ENCODE peak calls at places on chromosome 22, in seven cellular contexts. One of them, this sample, is unnamed.
A peak's percentile ranks its signal among the peaks of the same experiment; 100 is the strongest.

GRCh38 chr22:42275176-42275575 is 4.7 kb upstream of the TCF20 start:
- DNase-seq in AG10803: no peak
- DNase-seq in CD14-positive monocyte: no peak
- DNase-seq in mammary epithelial cell: no peak
- DNase-seq in right lobe of liver: no peak
- DNase-seq in glutamatergic neuron: no peak
- DNase-seq in HFF-Myc: no peak
- DNase-seq in this sample: no peak

GRCh38 chr22:49934144-49934890 is 15.9 kb downstream of the CRELD2 start:
- DNase-seq in AG10803: peak; percentile 50
- DNase-seq in CD14-positive monocyte: peak; percentile 95
- DNase-seq in mammary epithelial cell: no peak
- DNase-seq in right lobe of liver: peak; percentile 76
- DNase-seq in glutamatergic neuron: no peak
- DNase-seq in HFF-Myc: no peak
- DNase-seq in this sample: peak; percentile 29

GRCh38 chr22:41687901-41688364 is 734 bp downstream of the SNU13 start:
- DNase-seq in AG10803: peak; percentile 25
- DNase-seq in CD14-positive monocyte: no peak
- DNase-seq in mammary epithelial cell: peak; percentile 35
- DNase-seq in right lobe of liver: no peak
- DNase-seq in glutamatergic neuron: no peak
- DNase-seq in HFF-Myc: no peak
- DNase-seq in this sample: peak; percentile 32

GRCh38 chr22:49528420-49528720 is 299.3 kb downstream of the BRD1 start:
- DNase-seq in AG10803: no peak
- DNase-seq in CD14-positive monocyte: no peak
- DNase-seq in mammary epithelial cell: no peak
- DNase-seq in right lobe of liver: no peak
- DNase-seq in glutamatergic neuron: no peak
- DNase-seq in HFF-Myc: no peak
- DNase-seq in this sample: no peak

GRCh38 chr22:35587447-35587870 is 29.7 kb downstream of the MB start:
- DNase-seq in AG10803: no peak
- DNase-seq in CD14-positive monocyte: no peak
- DNase-seq in mammary epithelial cell: no peak
- DNase-seq in right lobe of liver: peak; percentile 77
- DNase-seq in glutamatergic neuron: no peak
- DNase-seq in HFF-Myc: no peak
- DNase-seq in this sample: no peak

GRCh38 chr22:38346506-38346905 is 29.3 kb upstream of the CSNK1E start:
- DNase-seq in AG10803: no peak
- DNase-seq in CD14-positive monocyte: no peak
- DNase-seq in mammary epithelial cell: no peak
- DNase-seq in right lobe of liver: peak; percentile 39
- DNase-seq in glutamatergic neuron: no peak
- DNase-seq in HFF-Myc: no peak
- DNase-seq in this sample: no peak

GRCh38 chr22:23261900-23262450 is 81.7 kb downstream of the BCR start:
- DNase-seq in AG10803: no peak
- DNase-seq in CD14-positive monocyte: no peak
- DNase-seq in mammary epithelial cell: no peak
- DNase-seq in right lobe of liver: no peak
- DNase-seq in glutamatergic neuron: no peak
- DNase-seq in HFF-Myc: no peak
- DNase-seq in this sample: no peak

GRCh38 chr22:46079093-46079860 is 71.0 kb upstream of the PPARA start:
- DNase-seq in AG10803: no peak
- DNase-seq in CD14-positive monocyte: no peak
- DNase-seq in mammary epithelial cell: peak; percentile 46
- DNase-seq in right lobe of liver: peak; percentile 46
- DNase-seq in glutamatergic neuron: peak; percentile 11
- DNase-seq in HFF-Myc: no peak
- DNase-seq in this sample: no peak

GRCh38 chr22:42780070-42780540 is 59.4 kb upstream of the A4GALT start:
- DNase-seq in AG10803: peak; percentile 97
- DNase-seq in CD14-positive monocyte: no peak
- DNase-seq in mammary epithelial cell: peak; percentile 72
- DNase-seq in right lobe of liver: peak; percentile 64
- DNase-seq in glutamatergic neuron: no peak
- DNase-seq in HFF-Myc: peak; percentile 92
- DNase-seq in this sample: peak; percentile 95

GRCh38 chr22:46674367-46674781 is 54.2 kb downstream of the GRAMD4 start:
- DNase-seq in AG10803: no peak
- DNase-seq in CD14-positive monocyte: peak; percentile 95
- DNase-seq in mammary epithelial cell: no peak
- DNase-seq in right lobe of liver: no peak
- DNase-seq in glutamatergic neuron: no peak
- DNase-seq in HFF-Myc: no peak
- DNase-seq in this sample: no peak

DNA sequence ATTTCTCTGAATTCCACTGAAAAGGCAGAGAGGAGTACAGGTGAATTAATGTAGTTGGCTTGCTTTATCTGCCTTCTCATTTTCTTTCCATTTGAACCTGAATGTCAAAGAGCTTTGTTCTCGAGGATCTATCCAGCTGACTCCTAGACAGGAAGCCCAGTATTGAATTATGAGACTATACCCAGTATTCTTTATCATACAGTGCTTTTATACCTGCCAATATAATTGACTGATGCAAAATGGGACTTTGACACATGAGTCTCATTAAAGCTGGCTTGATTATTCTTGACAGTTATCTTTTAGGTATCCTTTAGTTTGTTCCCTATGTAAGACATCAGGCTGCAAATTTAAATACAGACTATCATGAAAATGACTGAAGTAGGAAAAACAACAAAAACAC is 117.3 kb downstream of the ENTHD1 start:
- DNase-seq in AG10803: no peak
- DNase-seq in CD14-positive monocyte: no peak
- DNase-seq in mammary epithelial cell: no peak
- DNase-seq in right lobe of liver: no peak
- DNase-seq in glutamatergic neuron: no peak
- DNase-seq in HFF-Myc: no peak
- DNase-seq in this sample: no peak
- TF ChIP-seq CTCF in AG10803: no peak
- TF ChIP-seq CTCF in CD14-positive monocyte: no peak
- TF ChIP-seq CTCF in mammary epithelial cell: no peak
- TF ChIP-seq CTCF in right lobe of liver: no peak
- TF ChIP-seq CTCF in glutamatergic neuron: no peak
- TF ChIP-seq CTCF in HFF-Myc: no peak
- TF ChIP-seq CTCF in this sample: no peak

DNA sequence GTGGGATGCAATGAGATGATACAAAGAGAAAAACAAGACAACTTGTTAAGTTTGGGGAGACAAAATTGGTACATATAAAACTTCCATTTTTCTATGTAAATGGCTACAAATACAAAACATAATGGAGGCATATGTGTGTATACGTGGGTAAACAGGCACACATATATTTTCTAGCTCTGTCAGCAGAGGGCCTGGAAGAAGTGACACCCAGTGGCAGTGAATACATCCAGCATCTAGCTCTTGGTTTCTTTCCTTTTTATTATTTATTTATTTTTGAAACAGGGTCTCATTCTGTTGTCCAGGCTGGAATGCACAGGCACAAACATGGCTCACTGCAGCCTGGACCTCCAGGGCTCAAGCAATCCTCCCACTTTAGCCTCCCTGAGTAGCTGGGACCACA is 5.0 kb upstream of the RASL10A start:
- DNase-seq in AG10803: no peak
- DNase-seq in CD14-positive monocyte: no peak
- DNase-seq in mammary epithelial cell: no peak
- DNase-seq in right lobe of liver: no peak
- DNase-seq in glutamatergic neuron: no peak
- DNase-seq in HFF-Myc: no peak
- DNase-seq in this sample: no peak
- TF ChIP-seq CTCF in AG10803: peak; percentile 11
- TF ChIP-seq CTCF in CD14-positive monocyte: no peak
- TF ChIP-seq CTCF in mammary epithelial cell: no peak
- TF ChIP-seq CTCF in right lobe of liver: no peak
- TF ChIP-seq CTCF in glutamatergic neuron: no peak
- TF ChIP-seq CTCF in HFF-Myc: no peak
- TF ChIP-seq CTCF in this sample: peak; percentile 14

GRCh38 chr22:32613773-32614172 is 139.2 kb downstream of the FBXO7 start:
- DNase-seq in AG10803: no peak
- DNase-seq in CD14-positive monocyte: no peak
- DNase-seq in mammary epithelial cell: no peak
- DNase-seq in right lobe of liver: no peak
- DNase-seq in glutamatergic neuron: no peak
- DNase-seq in HFF-Myc: no peak
- DNase-seq in this sample: no peak
- TF ChIP-seq CTCF in AG10803: no peak
- TF ChIP-seq CTCF in CD14-positive monocyte: no peak
- TF ChIP-seq CTCF in mammary epithelial cell: no peak
- TF ChIP-seq CTCF in right lobe of liver: no peak
- TF ChIP-seq CTCF in glutamatergic neuron: no peak
- TF ChIP-seq CTCF in HFF-Myc: no peak
- TF ChIP-seq CTCF in this sample: no peak

DNA sequence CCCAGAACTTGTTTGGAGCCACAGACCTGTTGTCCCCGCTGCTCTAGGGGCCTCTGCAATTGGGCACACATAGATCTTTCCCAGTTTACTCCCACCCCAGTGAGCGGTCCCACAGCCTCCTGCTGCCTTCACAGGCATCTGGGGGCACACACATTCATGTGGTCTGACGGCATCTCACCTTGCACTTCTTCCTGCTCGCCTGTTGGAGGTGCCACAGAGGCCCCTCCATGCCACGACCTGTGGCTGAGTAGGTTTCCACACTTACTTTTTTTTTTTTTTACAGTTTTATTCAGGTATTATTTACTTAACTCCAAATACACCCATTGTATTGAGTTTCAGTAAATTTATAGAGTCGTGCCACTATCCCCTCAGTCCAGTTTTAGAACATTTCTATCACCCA is 68.9 kb upstream of the SEPTIN5 start:
- DNase-seq in AG10803: no peak
- DNase-seq in CD14-positive monocyte: no peak
- DNase-seq in mammary epithelial cell: no peak
- DNase-seq in right lobe of liver: no peak
- DNase-seq in glutamatergic neuron: no peak
- DNase-seq in HFF-Myc: no peak
- DNase-seq in this sample: no peak
- TF ChIP-seq CTCF in AG10803: no peak
- TF ChIP-seq CTCF in CD14-positive monocyte: no peak
- TF ChIP-seq CTCF in mammary epithelial cell: no peak
- TF ChIP-seq CTCF in right lobe of liver: no peak
- TF ChIP-seq CTCF in glutamatergic neuron: no peak
- TF ChIP-seq CTCF in HFF-Myc: no peak
- TF ChIP-seq CTCF in this sample: no peak

GRCh38 chr22:28967163-28967562 is 83.8 kb downstream of the ZNRF3 start:
- DNase-seq in AG10803: no peak
- DNase-seq in CD14-positive monocyte: no peak
- DNase-seq in mammary epithelial cell: no peak
- DNase-seq in right lobe of liver: no peak
- DNase-seq in glutamatergic neuron: no peak
- DNase-seq in HFF-Myc: no peak
- DNase-seq in this sample: no peak
- TF ChIP-seq CTCF in AG10803: no peak
- TF ChIP-seq CTCF in CD14-positive monocyte: no peak
- TF ChIP-seq CTCF in mammary epithelial cell: no peak
- TF ChIP-seq CTCF in right lobe of liver: no peak
- TF ChIP-seq CTCF in glutamatergic neuron: no peak
- TF ChIP-seq CTCF in HFF-Myc: no peak
- TF ChIP-seq CTCF in this sample: no peak

GRCh38 chr22:43922123-43922522 is 1.5 kb upstream of the PNPLA3 start:
- DNase-seq in AG10803: no peak
- DNase-seq in CD14-positive monocyte: no peak
- DNase-seq in mammary epithelial cell: no peak
- DNase-seq in right lobe of liver: no peak
- DNase-seq in glutamatergic neuron: no peak
- DNase-seq in HFF-Myc: no peak
- DNase-seq in this sample: no peak
- TF ChIP-seq CTCF in AG10803: peak; percentile 11
- TF ChIP-seq CTCF in CD14-positive monocyte: no peak
- TF ChIP-seq CTCF in mammary epithelial cell: no peak
- TF ChIP-seq CTCF in right lobe of liver: no peak
- TF ChIP-seq CTCF in glutamatergic neuron: no peak
- TF ChIP-seq CTCF in HFF-Myc: peak; percentile 27
- TF ChIP-seq CTCF in this sample: peak; percentile 29

GRCh38 chr22:18954333-18954732 is 18.2 kb upstream of the PRODH start:
- DNase-seq in AG10803: peak; percentile 10
- DNase-seq in CD14-positive monocyte: peak; percentile 50
- DNase-seq in mammary epithelial cell: peak; percentile 35
- DNase-seq in right lobe of liver: peak; percentile 75
- DNase-seq in glutamatergic neuron: peak; percentile 88
- DNase-seq in HFF-Myc: no peak
- DNase-seq in this sample: peak; percentile 33
- TF ChIP-seq CTCF in AG10803: peak; percentile 57
- TF ChIP-seq CTCF in CD14-positive monocyte: peak; percentile 77
- TF ChIP-seq CTCF in mammary epithelial cell: peak; percentile 60
- TF ChIP-seq CTCF in right lobe of liver: peak; percentile 83
- TF ChIP-seq CTCF in glutamatergic neuron: peak; percentile 74
- TF ChIP-seq CTCF in HFF-Myc: peak; percentile 76
- TF ChIP-seq CTCF in this sample: peak; percentile 92

GRCh38 chr22:31630331-31631329 is 31.4 kb downstream of the PISD start:
- DNase-seq in AG10803: peak; percentile 51
- DNase-seq in CD14-positive monocyte: peak; percentile 85
- DNase-seq in mammary epithelial cell: peak; percentile 71
- DNase-seq in right lobe of liver: peak; percentile 76
- DNase-seq in glutamatergic neuron: peak; percentile 90
- DNase-seq in HFF-Myc: no peak
- DNase-seq in this sample: peak; percentile 79
- TF ChIP-seq CTCF in AG10803: no peak
- TF ChIP-seq CTCF in CD14-positive monocyte: no peak
- TF ChIP-seq CTCF in mammary epithelial cell: no peak
- TF ChIP-seq CTCF in right lobe of liver: no peak
- TF ChIP-seq CTCF in glutamatergic neuron: no peak
- TF ChIP-seq CTCF in HFF-Myc: no peak
- TF ChIP-seq CTCF in this sample: peak; percentile 3

GRCh38 chr22:25817092-25817943 is 75.3 kb downstream of the MYO18B start:
- DNase-seq in AG10803: no peak
- DNase-seq in CD14-positive monocyte: no peak
- DNase-seq in mammary epithelial cell: no peak
- DNase-seq in right lobe of liver: no peak
- DNase-seq in glutamatergic neuron: no peak
- DNase-seq in HFF-Myc: no peak
- DNase-seq in this sample: no peak
- TF ChIP-seq CTCF in AG10803: no peak
- TF ChIP-seq CTCF in CD14-positive monocyte: no peak
- TF ChIP-seq CTCF in mammary epithelial cell: no peak
- TF ChIP-seq CTCF in right lobe of liver: no peak
- TF ChIP-seq CTCF in glutamatergic neuron: no peak
- TF ChIP-seq CTCF in HFF-Myc: no peak
- TF ChIP-seq CTCF in this sample: no peak

This sample was measured in astrocyte of the spinal cord.